ENCODE peak calls at places on chromosomes 5 and 9, in ten cellular contexts. Y is hepatocyte, C is heart right ventricle, B is pancreas, T is cardiac muscle cell, H is fibroblast of lung, I is omental fat pad, U is astrocyte of the spinal cord, G is GM06990, E is tibial nerve. D is an unnamed sample.

GRCh38 chr5:172549708-172550095 is 91.4 kb upstream of the NEURL1B start:
- DNase-seq in U (no peak), B (no peak), T (no peak), C (no peak), Y (no peak), I (peak; percentile 8), G (no peak), H (no peak), E (no peak), D (no peak)

GRCh38 chr9:124420991-124421543 is 5.8 kb upstream of the PSMB7 start:
- DNase-seq in Y (no peak), G (no peak), I (no peak), B (no peak), T (no peak), E (no peak), U (peak; percentile 10), C (no peak), H (no peak), D (no peak)

GRCh38 chr5:1298723-1299510 is 4.0 kb upstream of the TERT start:
- DNase-seq in I (no peak), C (no peak), G (no peak), T (no peak), H (no peak), E (no peak), Y (peak; percentile 3), U (no peak), B (peak; percentile 45), D (peak; percentile 4)

GRCh38 chr5:158840193-158840592 is 259.5 kb downstream of the EBF1 start:
- DNase-seq in E (no peak), B (no peak), C (no peak), G (no peak), T (no peak), Y (no peak), I (no peak), H (no peak), U (no peak), D (no peak)

GRCh38 chr5:142104491-142104890 is 4.1 kb upstream of the NDFIP1 start:
- DNase-seq in B (no peak), T (no peak), H (no peak), C (no peak), U (no peak), G (no peak), Y (no peak), E (no peak), I (no peak), D (no peak)

GRCh38 chr9:113622600-113623400 is 159.3 kb downstream of the RGS3 start:
- DNase-seq in T (peak; percentile 76), B (peak; percentile 62), H (peak; percentile 96), C (no peak), G (peak; percentile 52), U (peak; percentile 97), Y (peak; percentile 85), E (no peak), I (no peak), D (peak; percentile 57)

GRCh38 chr9:6938873-6939272 is 181.1 kb downstream of the KDM4C start:
- DNase-seq in U (peak; percentile 89), Y (no peak), E (no peak), H (peak; percentile 80), T (no peak), G (no peak), I (no peak), B (no peak), C (no peak), D (no peak)

GRCh38 chr9:136409557-136410455 is 608 bp downstream of the ENTR1 start:
- DNase-seq in G (peak; percentile 60), T (peak; percentile 42), I (no peak), C (no peak), E (no peak), Y (peak; percentile 60), U (no peak), H (peak; percentile 43), B (peak; percentile 72), D (peak; percentile 33)

GRCh38 chr9:134327671-134328231 is 1.5 kb downstream of the RXRA start:
- DNase-seq in G (no peak), H (no peak), Y (no peak), I (no peak), U (no peak), E (no peak), C (peak; percentile 16), B (no peak), T (no peak), D (no peak)

GRCh38 chr9:134326754-134327526 is 685 bp downstream of the RXRA start:
- DNase-seq in I (no peak), E (no peak), U (peak; percentile 48), T (peak; percentile 45), Y (peak; percentile 67), G (no peak), C (peak; percentile 52), B (peak; percentile 75), H (peak; percentile 48), D (no peak)

GRCh38 chr9:134325096-134325812 is 1.0 kb upstream of the RXRA start:
- DNase-seq in H (peak; percentile 55), U (peak; percentile 65), B (peak; percentile 81), Y (peak; percentile 75), C (peak; percentile 63), E (no peak), T (peak; percentile 50), G (no peak), I (no peak), D (no peak)

GRCh38 chr9:134324359-134325095 is 1.7 kb upstream of the RXRA start:
- DNase-seq in B (peak; percentile 60), C (peak; percentile 22), T (no peak), Y (no peak), G (no peak), H (peak; percentile 54), U (no peak), I (no peak), E (no peak), D (no peak)

DNA sequence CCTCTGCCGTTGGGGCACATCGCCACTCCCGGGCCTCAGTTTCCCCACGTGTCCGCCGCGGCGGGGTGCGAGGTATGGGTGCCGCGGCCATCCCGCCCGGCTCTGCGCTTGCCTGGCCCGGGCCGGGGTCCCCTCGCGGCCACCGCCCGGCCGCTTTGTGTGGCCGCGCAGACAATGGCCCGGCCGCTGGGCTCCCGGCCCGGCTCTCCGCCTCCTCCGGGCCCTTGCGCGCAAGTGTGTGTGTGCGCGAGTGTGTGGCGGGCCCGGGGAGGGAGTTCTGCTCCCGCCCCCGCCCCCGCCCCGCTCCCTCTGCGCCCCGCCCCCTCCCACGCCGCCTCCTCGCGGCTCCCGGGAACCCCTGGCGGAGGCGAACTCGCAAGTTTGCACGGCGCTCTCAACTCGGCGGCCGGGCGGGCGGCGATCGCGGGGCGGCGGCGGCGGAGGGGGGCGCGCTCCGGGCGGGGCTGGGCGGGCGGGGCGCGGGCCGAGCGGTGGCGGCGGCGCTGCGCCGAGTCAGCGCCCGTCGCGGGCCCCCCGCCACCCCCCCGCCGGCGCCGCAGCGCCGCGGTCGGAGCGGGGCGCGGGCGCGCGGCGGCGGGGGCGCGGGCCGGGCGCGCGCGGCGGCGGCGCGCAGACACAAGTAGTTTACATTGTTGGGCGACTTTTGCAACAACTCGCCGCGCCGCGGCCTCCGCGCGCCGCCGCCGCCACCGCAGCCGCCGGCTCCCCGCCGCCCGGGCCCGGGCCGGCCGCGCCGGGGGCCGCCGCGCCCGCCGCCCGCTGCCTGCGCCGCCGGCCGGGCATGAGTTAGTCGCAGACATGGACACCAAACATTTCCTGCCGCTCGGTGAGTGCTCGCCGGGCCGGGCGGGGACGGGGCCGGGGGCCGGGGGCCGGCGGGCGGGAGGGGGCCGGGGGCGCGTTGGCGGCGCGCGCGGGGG is at the start of gene RXRA:
- DNase-seq in E (peak; percentile 73), B (peak; percentile 91), I (no peak), U (peak; percentile 81), H (peak; percentile 88), Y (peak; percentile 95), T (peak; percentile 93), G (peak; percentile 33), C (peak; percentile 89), D (peak; percentile 58)
- TF ChIP-seq CTCF in E (peak; percentile 37), B (no peak), I (no peak), U (peak; percentile 23), H (no peak), Y (peak; percentile 40), T (no peak), G (no peak), C (peak; percentile 26), D (no peak)

DNA sequence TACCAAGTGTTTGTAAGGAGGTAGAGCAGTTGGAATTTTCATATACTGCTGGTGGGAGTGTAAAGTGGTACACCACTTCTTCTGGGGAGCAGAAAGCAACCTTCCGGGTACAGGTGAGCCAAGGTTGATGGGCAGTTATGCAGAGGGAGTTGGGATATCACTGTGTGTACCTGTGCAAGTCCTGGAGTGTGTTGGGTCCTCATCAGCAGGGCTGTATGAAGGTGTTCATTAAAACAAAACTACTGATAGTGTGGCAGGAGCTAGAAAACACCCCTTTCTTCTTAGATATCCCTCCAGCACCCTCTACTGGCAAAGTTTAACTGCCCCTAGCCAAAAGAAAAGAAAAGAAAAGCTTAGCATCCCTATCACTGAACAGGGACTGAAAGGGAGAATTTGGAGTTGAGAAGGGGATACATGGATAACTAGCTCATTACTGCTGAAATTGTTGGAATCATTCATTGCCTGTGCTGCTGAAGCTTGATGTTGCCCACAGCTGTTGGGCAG is 10.7 kb downstream of the MARCHF6 start:
- DNase-seq in U (no peak), E (no peak), H (no peak), B (no peak), T (no peak), Y (no peak), I (no peak), C (no peak), G (no peak), D (no peak)
- TF ChIP-seq CTCF in U (no peak), E (no peak), H (no peak), B (no peak), T (peak; percentile 19), Y (no peak), I (no peak), C (peak; percentile 27), G (peak; percentile 41), D (no peak)

GRCh38 chr9:21584890-21585289 is 102.8 kb upstream of the IFNE start:
- DNase-seq in U (no peak), I (no peak), Y (no peak), H (no peak), G (no peak), B (no peak), C (no peak), T (no peak), E (no peak), D (no peak)

GRCh38 chr9:21583628-21584027 is 101.5 kb upstream of the IFNE start:
- DNase-seq in T (no peak), B (no peak), I (no peak), U (peak; percentile 28), Y (no peak), G (no peak), C (no peak), H (peak; percentile 61), E (no peak), D (no peak)

GRCh38 chr9:21589344-21590056 is 107.4 kb upstream of the IFNE start:
- DNase-seq in E (no peak), T (no peak), Y (no peak), U (no peak), C (no peak), H (no peak), I (no peak), G (no peak), B (no peak), D (no peak)

GRCh38 chr9:21590058-21590996 is 108.2 kb upstream of the IFNE start:
- DNase-seq in E (no peak), Y (no peak), B (no peak), G (no peak), T (no peak), C (no peak), I (no peak), H (peak; percentile 60), U (no peak), D (no peak)

GRCh38 chr9:21585756-21586752 is 103.9 kb upstream of the IFNE start:
- DNase-seq in C (no peak), I (no peak), B (no peak), H (no peak), E (no peak), Y (no peak), T (no peak), U (peak; percentile 35), G (no peak), D (no peak)
- TF ChIP-seq CTCF in C (no peak), I (no peak), B (no peak), H (peak; percentile 8), E (no peak), Y (no peak), T (peak; percentile 40), U (peak; percentile 57), G (no peak), D (no peak)

DNA sequence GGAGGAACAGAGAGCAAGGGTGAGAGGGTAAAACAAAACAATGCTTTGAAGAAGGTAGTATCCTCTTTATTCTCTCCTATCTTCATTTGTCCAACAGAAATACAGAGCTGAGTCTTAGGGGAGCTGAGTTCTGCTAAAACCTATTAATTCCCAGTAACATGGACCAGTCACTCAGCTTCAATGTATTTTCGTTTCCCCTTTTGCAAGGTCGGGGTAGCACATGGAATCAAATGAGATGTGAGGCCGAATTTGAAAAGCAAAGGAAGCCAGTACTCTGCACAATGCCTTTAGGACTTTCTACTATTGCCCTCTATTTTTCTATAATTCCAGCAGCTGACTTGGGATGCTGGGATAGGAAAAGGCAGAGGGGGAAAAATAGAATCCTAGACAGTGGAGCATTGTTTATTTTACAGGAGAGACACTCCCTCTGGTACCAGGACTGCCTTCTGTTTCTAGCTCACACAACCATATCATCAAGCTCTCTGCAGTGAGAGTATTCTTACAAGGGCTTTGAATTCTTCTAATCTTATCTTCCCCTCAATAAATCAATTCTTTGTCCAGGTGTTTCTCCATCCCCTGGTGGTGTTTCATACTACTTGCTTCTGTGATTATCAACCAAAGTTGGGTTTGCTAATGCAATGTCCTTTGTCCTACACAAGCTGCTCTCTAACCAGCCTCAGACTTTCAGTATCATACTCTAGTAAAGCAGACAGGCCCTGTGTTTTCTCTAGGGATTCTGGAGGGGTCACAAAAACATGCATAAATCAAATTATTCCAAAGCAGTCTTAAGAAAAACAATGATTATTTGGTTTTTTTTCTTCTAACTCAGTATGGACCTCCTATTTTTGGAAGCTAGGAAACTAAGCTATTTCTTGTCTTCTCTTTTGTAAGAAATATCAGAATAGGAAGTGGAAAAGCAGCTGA is 341.5 kb downstream of the OSTF1 start:
- DNase-seq in T (no peak), E (no peak), I (no peak), H (no peak), U (no peak), B (no peak), Y (peak; percentile 35), G (no peak), C (no peak), D (no peak)
- TF ChIP-seq CTCF in T (no peak), E (no peak), I (no peak), H (no peak), U (no peak), B (no peak), Y (no peak), G (no peak), C (no peak), D (no peak)

D was measured in activated B cell treated with CpG ODN at 0.5 μM for 24 hours.